ENCODE peak calls at places on chromosomes 16 and 17, in nine cellular contexts. A is GM23338, X is HCT116, L is SK-N-SH, V is PC-3, Z is hepatocyte, K is MM.1S, B is GM23248, O is OCI-LY7. J is an unnamed sample.

GRCh38 chr16:88859381-88860091 is 2.6 kb downstream of the TRAPPC2L start:
- DNase-seq in A (no peak), X (no peak), L (no peak), V (no peak), Z (no peak), K (no peak), B (no peak), O (no peak), J (no peak)

GRCh38 chr17:78129385-78130079 is 977 bp upstream of the TMC6 start:
- DNase-seq in A (no peak), X (no peak), L (no peak), V (no peak), Z (no peak), K (peak), B (no peak), O (peak), J (no peak)

GRCh38 chr17:30720013-30720471 is 104.5 kb downstream of the CRLF3 start:
- DNase-seq in A (no peak), X (no peak), L (no peak), V (no peak), Z (no peak), K (no peak), B (no peak), O (no peak), J (no peak)

GRCh38 chr17:81652901-81653771 is 3.2 kb downstream of the PDE6G start:
- DNase-seq in A (peak), X (no peak), L (peak), V (no peak), Z (no peak), K (no peak), B (no peak), O (peak), J (no peak)

GRCh38 chr17:80649672-80650338 is 105.2 kb downstream of the RPTOR start:
- DNase-seq in A (peak), X (peak), L (peak), V (peak), Z (peak), K (no peak), B (peak), O (peak), J (peak)

GRCh38 chr16:2154533-2155090 is 970 bp upstream of the TRAF7 start:
- DNase-seq in A (peak), X (no peak), L (no peak), V (no peak), Z (no peak), K (peak), B (peak), O (peak), J (no peak)

GRCh38 chr16:47461598-47462266 is 601 bp downstream of the PHKB start:
- DNase-seq in A (peak), X (peak), L (peak), V (peak), Z (peak), K (peak), B (peak), O (peak), J (peak)

GRCh38 chr16:15827299-15827698 is 29.5 kb downstream of the MYH11 start:
- DNase-seq in A (no peak), X (no peak), L (no peak), V (no peak), Z (no peak), K (no peak), B (no peak), O (no peak), J (no peak)

GRCh38 chr16:15548482-15548891 is 94.5 kb downstream of the MARF1 start:
- DNase-seq in A (no peak), X (no peak), L (no peak), V (no peak), Z (no peak), K (no peak), B (peak), O (no peak), J (no peak)

GRCh38 chr16:10339777-10340752 is 45.8 kb upstream of the ATF7IP2 start:
- DNase-seq in A (no peak), X (no peak), L (no peak), V (no peak), Z (no peak), K (no peak), B (no peak), O (peak), J (no peak)

GRCh38 chr16:19728636-19728965 is 10.5 kb downstream of the IQCK start:
- DNase-seq in A (no peak), X (no peak), L (no peak), V (no peak), Z (no peak), K (no peak), B (no peak), O (no peak), J (no peak)

GRCh38 chr16:56635441-56635967 is 3.0 kb upstream of the MT1A start:
- DNase-seq in A (peak), X (no peak), L (peak), V (no peak), Z (no peak), K (no peak), B (no peak), O (no peak), J (no peak)

GRCh38 chr16:27408012-27408601 is 6.1 kb downstream of the IL21R start:
- DNase-seq in A (no peak), X (no peak), L (no peak), V (no peak), Z (no peak), K (no peak), B (peak), O (peak), J (no peak)

GRCh38 chr17:50660042-50660886 is 25.6 kb downstream of the ABCC3 start:
- DNase-seq in A (no peak), X (no peak), L (peak), V (peak), Z (no peak), K (no peak), B (peak), O (no peak), J (no peak)

GRCh38 chr17:14303343-14304221 is 2.7 kb downstream of the HS3ST3B1 start:
- DNase-seq in A (peak), X (no peak), L (no peak), V (no peak), Z (no peak), K (no peak), B (peak), O (no peak), J (peak)

GRCh38 chr17:46194393-46195216 is 1.4 kb upstream of the KANSL1 start:
- DNase-seq in A (peak), X (peak), L (peak), V (peak), Z (peak), K (peak), B (peak), O (peak), J (peak)
- TF ChIP-seq EZH2phosphoT487 in A (no peak), X (no peak), L (no peak), V (no peak), Z (no peak), K (no peak), B (no peak), O (no peak), J (no peak)

GRCh38 chr17:57868775-57869598 is 19.1 kb upstream of the MRPS23 start:
- DNase-seq in A (no peak), X (no peak), L (no peak), V (no peak), Z (no peak), K (no peak), B (no peak), O (no peak), J (no peak)

GRCh38 chr17:57871155-57871554 is 21.3 kb upstream of the MRPS23 start:
- DNase-seq in A (no peak), X (no peak), L (no peak), V (no peak), Z (no peak), K (no peak), B (no peak), O (no peak), J (no peak)

GRCh38 chr17:57868007-57868774 is 18.3 kb upstream of the MRPS23 start:
- DNase-seq in A (peak), X (peak), L (peak), V (peak), Z (peak), K (peak), B (peak), O (peak), J (peak)

GRCh38 chr17:57870283-57870635 is 20.4 kb upstream of the MRPS23 start:
- DNase-seq in A (no peak), X (no peak), L (no peak), V (peak), Z (no peak), K (no peak), B (peak), O (no peak), J (no peak)

GRCh38 chr17:57869599-57870282 is 19.9 kb upstream of the MRPS23 start:
- DNase-seq in A (no peak), X (no peak), L (no peak), V (peak), Z (peak), K (no peak), B (peak), O (no peak), J (no peak)
- TF ChIP-seq EZH2phosphoT487 in A (no peak), X (no peak), L (no peak), V (no peak), Z (no peak), K (no peak), B (no peak), O (no peak), J (no peak)

DNA sequence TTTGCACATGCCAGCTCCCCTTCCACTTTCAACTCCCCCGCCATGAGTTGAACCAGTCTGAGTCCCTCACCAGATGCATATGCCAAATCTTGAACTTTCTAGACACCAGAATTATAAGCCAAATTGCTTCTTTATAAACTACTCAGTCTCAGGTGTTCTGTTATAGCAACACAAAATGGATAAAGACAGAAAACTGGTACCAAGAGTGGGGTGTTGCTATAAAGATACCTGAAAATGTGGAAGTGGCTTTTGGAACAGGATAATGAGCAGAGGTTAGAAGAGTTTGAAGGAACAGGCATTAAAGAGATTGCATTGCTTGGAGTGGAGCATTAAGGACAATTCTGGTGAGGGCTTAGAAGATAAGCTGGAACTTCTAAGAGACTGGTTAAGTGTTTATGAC is 17.2 kb upstream of the CACNG5 start:
- DNase-seq in A (no peak), X (no peak), L (no peak), V (no peak), Z (no peak), K (no peak), B (no peak), O (no peak), J (no peak)
- TF ChIP-seq EZH2phosphoT487 in A (no peak), X (no peak), L (no peak), V (no peak), Z (no peak), K (no peak), B (no peak), O (no peak), J (no peak)

DNA sequence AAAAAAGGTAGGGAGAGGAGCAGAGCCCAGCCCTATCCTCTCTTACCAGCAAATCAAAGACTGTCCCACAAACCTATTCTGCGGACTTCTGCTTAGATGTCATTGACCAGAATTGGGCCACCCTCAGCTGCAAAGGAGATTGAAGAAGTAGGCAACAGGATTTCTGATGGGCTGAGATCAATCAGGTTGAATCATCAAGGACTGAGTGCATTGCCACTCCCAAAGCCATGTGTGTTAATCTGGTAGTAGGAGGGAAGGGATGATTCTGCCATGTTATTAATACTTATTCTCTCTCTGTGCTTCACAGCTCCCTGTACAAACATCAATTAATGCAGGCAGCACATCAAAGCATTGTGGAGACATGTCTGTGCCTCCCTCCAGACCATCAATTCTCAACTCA is 11.5 kb downstream of the LRRC3C start:
- DNase-seq in A (no peak), X (no peak), L (no peak), V (no peak), Z (no peak), K (no peak), B (peak), O (no peak), J (no peak)
- TF ChIP-seq EZH2phosphoT487 in A (no peak), X (no peak), L (no peak), V (no peak), Z (no peak), K (no peak), B (no peak), O (no peak), J (no peak)

DNA sequence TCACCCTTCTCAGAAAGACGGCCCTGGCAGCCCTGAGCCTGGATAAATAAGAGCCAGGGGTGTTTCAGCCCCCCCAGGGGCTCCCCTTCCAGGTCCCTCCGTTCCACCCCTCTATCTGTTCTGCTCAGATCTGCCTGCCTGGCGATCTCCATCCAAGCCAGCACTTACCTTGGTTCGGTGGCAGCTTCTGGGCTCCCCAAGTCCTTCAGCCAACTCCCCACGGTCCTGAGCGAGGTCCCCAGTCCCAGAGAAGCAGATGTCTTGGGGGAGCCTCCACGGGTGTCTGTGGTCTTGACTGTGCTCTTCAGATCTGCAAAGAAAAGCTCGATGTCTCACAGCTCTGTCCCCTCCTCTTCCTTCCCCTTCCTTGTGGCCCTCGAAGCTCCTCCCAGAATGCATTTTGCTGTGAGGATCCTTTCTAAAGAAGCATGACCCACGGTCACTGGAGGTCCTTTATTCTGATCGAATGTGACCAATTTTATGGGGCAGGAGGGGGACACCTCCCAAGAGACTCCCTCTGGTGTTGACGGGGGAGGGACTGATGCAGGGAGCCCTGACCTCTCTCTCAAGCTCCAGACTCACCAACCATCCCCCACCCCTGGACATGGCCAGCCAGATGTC is at the start of gene PIK3R6:
- DNase-seq in A (no peak), X (no peak), L (no peak), V (no peak), Z (no peak), K (no peak), B (no peak), O (no peak), J (no peak)
- TF ChIP-seq EZH2phosphoT487 in A (no peak), X (no peak), L (no peak), V (no peak), Z (no peak), K (no peak), B (no peak), O (no peak), J (no peak)

GRCh38 chr16:58515871-58516767 is 802 bp downstream of the SETD6 start:
- DNase-seq in A (peak), X (no peak), L (no peak), V (peak), Z (peak), K (peak), B (peak), O (peak), J (peak)
- TF ChIP-seq EZH2phosphoT487 in A (no peak), X (no peak), L (no peak), V (no peak), Z (no peak), K (no peak), B (no peak), O (no peak), J (no peak)